ENCODE peak calls at places on chromosomes 5 and 9, in four cellular contexts. One of them, this sample, is unnamed.
A peak's percentile ranks its signal among the peaks of the same experiment; 100 is the strongest.

GRCh38 chr9:110192531-110193326 is 15.2 kb downstream of the C9orf152 start:
- DNase-seq in CD4-positive, alpha-beta T cell: no peak
- DNase-seq in GM12865: peak; percentile 28
- DNase-seq in DND-41: no peak
- DNase-seq in this sample: no peak

GRCh38 chr5:110150199-110150598 is 460.5 kb downstream of the MAN2A1 start:
- DNase-seq in GM12865: no peak
- DNase-seq in DND-41: no peak
- DNase-seq in CD4-positive, alpha-beta T cell: no peak
- DNase-seq in this sample: no peak

GRCh38 chr5:74257645-74258328 is 382.7 kb downstream of the ENC1 start:
- DNase-seq in CD4-positive, alpha-beta T cell: no peak
- DNase-seq in DND-41: no peak
- DNase-seq in GM12865: peak; percentile 53
- DNase-seq in this sample: no peak

GRCh38 chr5:150665044-150665443 is 4.0 kb downstream of the MYOZ3 start:
- DNase-seq in CD4-positive, alpha-beta T cell: no peak
- DNase-seq in GM12865: no peak
- DNase-seq in DND-41: no peak
- DNase-seq in this sample: no peak

GRCh38 chr5:10987881-10988504 is 227.0 kb upstream of the DAP start:
- DNase-seq in GM12865: peak; percentile 85
- DNase-seq in DND-41: peak; percentile 54
- DNase-seq in CD4-positive, alpha-beta T cell: peak; percentile 39
- DNase-seq in this sample: peak; percentile 77

GRCh38 chr9:35716236-35716635 is 15.8 kb downstream of the TLN1 start:
- DNase-seq in CD4-positive, alpha-beta T cell: no peak
- DNase-seq in DND-41: no peak
- DNase-seq in GM12865: no peak
- DNase-seq in this sample: no peak

GRCh38 chr5:107487056-107487461 is 183.7 kb downstream of the EFNA5 start:
- DNase-seq in DND-41: peak; percentile 25
- DNase-seq in CD4-positive, alpha-beta T cell: no peak
- DNase-seq in GM12865: no peak
- DNase-seq in this sample: no peak

GRCh38 chr9:105662184-105663104 is at the start of gene TAL2:
- DNase-seq in GM12865: peak; percentile 51
- DNase-seq in CD4-positive, alpha-beta T cell: no peak
- DNase-seq in DND-41: no peak
- DNase-seq in this sample: peak; percentile 42

DNA sequence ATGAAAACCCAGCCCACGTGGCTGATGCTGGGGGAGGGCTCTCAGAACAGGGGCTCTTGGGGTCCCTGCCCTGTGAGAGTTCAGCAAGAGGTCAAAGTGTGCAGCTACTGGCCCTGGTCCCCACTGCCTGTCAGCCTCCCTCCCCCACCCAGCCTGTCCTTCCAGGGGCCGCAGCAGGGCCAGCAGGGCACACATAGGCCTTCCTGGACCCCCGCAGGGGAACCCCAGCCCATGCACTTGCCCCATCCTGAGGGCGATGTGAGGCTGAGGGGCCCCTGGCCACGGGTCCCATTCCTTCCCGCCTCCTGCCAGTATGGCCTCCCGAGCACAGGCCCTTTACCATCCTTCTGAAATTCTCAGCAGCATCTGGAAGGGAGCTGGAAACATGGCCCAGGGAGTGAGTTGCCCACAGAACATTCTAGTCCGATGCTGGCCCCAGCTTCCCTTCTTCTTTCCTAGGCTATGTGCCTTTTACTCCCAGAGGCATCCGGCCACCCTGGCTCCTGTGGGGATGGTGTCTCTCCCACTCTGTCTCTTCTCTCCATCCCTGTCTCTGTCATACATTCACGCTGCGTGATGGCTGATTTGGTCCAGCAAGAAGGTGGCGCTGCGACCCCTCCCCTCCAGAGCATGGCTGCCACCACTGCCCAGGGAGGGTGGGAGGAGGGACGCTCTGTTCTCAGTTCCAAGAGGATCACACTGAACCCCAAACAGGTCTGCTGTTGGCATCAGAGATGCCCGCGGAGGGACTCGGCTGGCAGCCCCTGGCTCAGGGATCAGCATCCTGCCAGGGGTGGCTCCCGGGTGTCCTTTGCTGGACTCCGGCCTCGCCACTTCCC is 19.6 kb downstream of the MRPL36 start:
- DNase-seq in DND-41: no peak
- DNase-seq in CD4-positive, alpha-beta T cell: no peak
- DNase-seq in GM12865: no peak
- DNase-seq in this sample: no peak
- TF ChIP-seq CTCF in DND-41: no peak
- TF ChIP-seq CTCF in CD4-positive, alpha-beta T cell: no peak
- TF ChIP-seq CTCF in GM12865: no peak
- TF ChIP-seq CTCF in this sample: no peak

GRCh38 chr9:111483862-111484563 is at the start of gene ECPAS:
- DNase-seq in DND-41: no peak
- DNase-seq in CD4-positive, alpha-beta T cell: peak; percentile 35
- DNase-seq in GM12865: peak; percentile 90
- DNase-seq in this sample: peak; percentile 92
- TF ChIP-seq CTCF in DND-41: no peak
- TF ChIP-seq CTCF in CD4-positive, alpha-beta T cell: no peak
- TF ChIP-seq CTCF in GM12865: no peak
- TF ChIP-seq CTCF in this sample: no peak

DNA sequence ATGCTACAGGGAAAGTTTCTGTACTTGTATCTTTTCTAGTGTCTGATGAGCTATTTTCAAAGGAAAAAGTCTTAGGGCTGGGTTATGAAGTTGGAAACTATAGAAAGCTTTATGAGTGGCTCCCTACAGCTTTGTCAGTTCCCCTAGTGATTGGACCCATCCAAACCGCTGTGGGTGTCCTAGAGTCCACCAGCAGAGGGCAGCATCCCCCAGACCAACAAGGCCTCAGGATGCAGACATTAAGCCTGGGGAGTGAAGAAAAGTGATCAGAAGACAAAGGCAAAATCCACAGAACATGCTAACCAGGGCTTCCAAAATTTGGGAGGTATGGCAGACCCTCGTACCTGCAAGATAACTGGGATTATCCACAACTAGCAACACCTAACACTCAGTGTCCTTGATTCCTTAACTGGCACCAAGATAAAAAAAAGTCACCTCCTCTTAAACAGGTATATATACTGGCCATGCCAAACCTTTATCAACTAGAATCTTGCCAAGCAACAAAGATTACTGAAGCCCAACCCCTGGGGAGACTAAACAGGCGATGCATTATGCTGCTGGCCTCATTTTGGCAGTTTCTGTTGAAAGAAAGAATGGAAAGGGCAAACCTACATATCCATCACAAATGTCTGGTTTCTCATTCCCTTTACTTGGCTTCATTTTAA is 110.4 kb upstream of the NR5A1 start:
- DNase-seq in GM12865: peak; percentile 89
- DNase-seq in DND-41: peak; percentile 79
- DNase-seq in CD4-positive, alpha-beta T cell: peak; percentile 62
- DNase-seq in this sample: peak; percentile 79
- TF ChIP-seq CTCF in GM12865: peak; percentile 87
- TF ChIP-seq CTCF in DND-41: peak; percentile 87
- TF ChIP-seq CTCF in CD4-positive, alpha-beta T cell: peak; percentile 74
- TF ChIP-seq CTCF in this sample: peak; percentile 80

GRCh38 chr5:157352756-157353340 is 86.9 kb downstream of the CYFIP2 start:
- DNase-seq in GM12865: no peak
- DNase-seq in DND-41: no peak
- DNase-seq in CD4-positive, alpha-beta T cell: no peak
- DNase-seq in this sample: no peak

GRCh38 chr5:157351386-157352089 is 85.6 kb downstream of the CYFIP2 start:
- DNase-seq in DND-41: no peak
- DNase-seq in CD4-positive, alpha-beta T cell: no peak
- DNase-seq in GM12865: no peak
- DNase-seq in this sample: no peak

GRCh38 chr5:157357823-157358222 is 91.9 kb downstream of the CYFIP2 start:
- DNase-seq in DND-41: no peak
- DNase-seq in CD4-positive, alpha-beta T cell: no peak
- DNase-seq in GM12865: no peak
- DNase-seq in this sample: no peak

GRCh38 chr5:157356576-157356975 is 90.7 kb downstream of the CYFIP2 start:
- DNase-seq in DND-41: no peak
- DNase-seq in GM12865: no peak
- DNase-seq in CD4-positive, alpha-beta T cell: no peak
- DNase-seq in this sample: no peak

GRCh38 chr5:157354825-157355224 is 88.9 kb downstream of the CYFIP2 start:
- DNase-seq in GM12865: no peak
- DNase-seq in CD4-positive, alpha-beta T cell: no peak
- DNase-seq in DND-41: no peak
- DNase-seq in this sample: no peak
- TF ChIP-seq CTCF in GM12865: peak; percentile 14
- TF ChIP-seq CTCF in CD4-positive, alpha-beta T cell: no peak
- TF ChIP-seq CTCF in DND-41: peak; percentile 51
- TF ChIP-seq CTCF in this sample: no peak

GRCh38 chr9:104293877-104294276 is 199.8 kb downstream of the SMC2 start:
- DNase-seq in CD4-positive, alpha-beta T cell: no peak
- DNase-seq in GM12865: no peak
- DNase-seq in DND-41: no peak
- DNase-seq in this sample: no peak
- TF ChIP-seq CTCF in CD4-positive, alpha-beta T cell: no peak
- TF ChIP-seq CTCF in GM12865: no peak
- TF ChIP-seq CTCF in DND-41: no peak
- TF ChIP-seq CTCF in this sample: no peak

GRCh38 chr9:88590558-88591146 is 55.7 kb downstream of the NXNL2 start:
- DNase-seq in GM12865: no peak
- DNase-seq in DND-41: no peak
- DNase-seq in CD4-positive, alpha-beta T cell: no peak
- DNase-seq in this sample: no peak
- TF ChIP-seq CTCF in GM12865: peak; percentile 10
- TF ChIP-seq CTCF in DND-41: peak; percentile 32
- TF ChIP-seq CTCF in CD4-positive, alpha-beta T cell: no peak
- TF ChIP-seq CTCF in this sample: no peak

DNA sequence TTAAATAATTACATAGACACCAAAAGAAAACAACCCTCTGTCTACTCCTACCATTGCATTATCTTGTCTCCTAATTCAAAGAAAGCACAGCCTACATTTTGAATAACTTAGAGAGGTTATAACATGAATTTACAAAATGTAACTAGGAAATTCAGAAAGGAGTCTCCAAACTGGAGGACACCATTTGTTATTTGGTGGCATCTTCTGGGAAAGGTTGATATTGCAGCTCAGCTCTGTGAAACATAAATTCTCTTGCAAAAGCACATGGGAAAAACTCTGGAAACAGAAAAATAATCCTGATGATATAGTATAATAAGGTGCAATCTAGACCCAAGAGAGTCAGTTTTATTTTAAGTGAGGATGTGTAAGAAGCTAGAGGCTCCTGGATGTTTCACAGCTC is 215.3 kb downstream of the MLLT3 start:
- DNase-seq in CD4-positive, alpha-beta T cell: no peak
- DNase-seq in GM12865: no peak
- DNase-seq in DND-41: no peak
- DNase-seq in this sample: no peak
- TF ChIP-seq CTCF in CD4-positive, alpha-beta T cell: no peak
- TF ChIP-seq CTCF in GM12865: no peak
- TF ChIP-seq CTCF in DND-41: peak; percentile 46
- TF ChIP-seq CTCF in this sample: no peak

DNA sequence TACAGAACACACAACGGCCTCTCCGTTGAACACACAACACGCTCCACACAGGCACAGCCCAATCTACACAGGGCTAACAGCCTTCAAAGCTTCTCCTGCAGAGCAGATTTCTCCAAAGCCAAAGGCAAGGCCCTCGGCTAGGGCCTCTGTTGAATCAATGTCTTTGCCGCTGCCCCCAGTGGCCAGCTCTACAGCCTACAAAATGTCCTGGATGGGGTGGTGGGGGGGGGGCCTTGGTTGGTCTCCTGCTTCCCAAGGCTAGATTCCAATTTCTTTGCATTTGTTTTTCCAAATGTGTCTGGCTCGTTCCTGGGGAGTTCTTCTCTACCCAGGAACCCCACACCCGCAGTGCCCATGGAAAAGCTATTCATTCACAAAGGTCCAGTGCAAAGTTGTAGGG is 167.2 kb downstream of the PAX5 start:
- DNase-seq in DND-41: no peak
- DNase-seq in CD4-positive, alpha-beta T cell: no peak
- DNase-seq in GM12865: no peak
- DNase-seq in this sample: no peak
- TF ChIP-seq CTCF in DND-41: peak; percentile 7
- TF ChIP-seq CTCF in CD4-positive, alpha-beta T cell: no peak
- TF ChIP-seq CTCF in GM12865: no peak
- TF ChIP-seq CTCF in this sample: no peak

GRCh38 chr9:84173961-84174360 is 166.6 kb downstream of the SLC28A3 start:
- DNase-seq in CD4-positive, alpha-beta T cell: no peak
- DNase-seq in GM12865: no peak
- DNase-seq in DND-41: no peak
- DNase-seq in this sample: no peak

GRCh38 chr9:84174486-84174885 is 166.1 kb downstream of the SLC28A3 start:
- DNase-seq in DND-41: no peak
- DNase-seq in CD4-positive, alpha-beta T cell: no peak
- DNase-seq in GM12865: no peak
- DNase-seq in this sample: no peak

GRCh38 chr9:84166828-84167400 is 173.6 kb downstream of the SLC28A3 start:
- DNase-seq in GM12865: no peak
- DNase-seq in DND-41: no peak
- DNase-seq in CD4-positive, alpha-beta T cell: no peak
- DNase-seq in this sample: no peak

GRCh38 chr9:84169240-84169639 is 171.3 kb downstream of the SLC28A3 start:
- DNase-seq in CD4-positive, alpha-beta T cell: no peak
- DNase-seq in DND-41: no peak
- DNase-seq in GM12865: no peak
- DNase-seq in this sample: no peak

GRCh38 chr9:84170521-84171141 is 169.9 kb downstream of the SLC28A3 start:
- DNase-seq in GM12865: no peak
- DNase-seq in CD4-positive, alpha-beta T cell: no peak
- DNase-seq in DND-41: no peak
- DNase-seq in this sample: no peak
- TF ChIP-seq CTCF in GM12865: no peak
- TF ChIP-seq CTCF in CD4-positive, alpha-beta T cell: no peak
- TF ChIP-seq CTCF in DND-41: no peak
- TF ChIP-seq CTCF in this sample: no peak

This sample was measured in GM20000.